ENCODE peak calls at places on chromosomes 7 and 10, in ten cellular contexts. One of them, this sample, is unnamed.

GRCh38 chr7:73521636-73522080 is 435 bp downstream of the BAZ1B start:
- DNase-seq in non-pigmented ciliary epithelial cell: no peak
- DNase-seq in AML-193: no peak
- DNase-seq in heart right ventricle: no peak
- DNase-seq in kidney epithelial cell: no peak
- DNase-seq in fibroblast of pulmonary artery: peak
- DNase-seq in CD8-positive, alpha-beta T cell: no peak
- DNase-seq in CD8-positive, alpha-beta memory T cell: no peak
- DNase-seq in neural crest cell: no peak
- DNase-seq in T-cell: peak
- DNase-seq in this sample: peak

GRCh38 chr7:139730746-139731612 is 46.8 kb downstream of the HIPK2 start:
- DNase-seq in non-pigmented ciliary epithelial cell: no peak
- DNase-seq in AML-193: peak
- DNase-seq in heart right ventricle: peak
- DNase-seq in kidney epithelial cell: no peak
- DNase-seq in fibroblast of pulmonary artery: peak
- DNase-seq in CD8-positive, alpha-beta T cell: no peak
- DNase-seq in CD8-positive, alpha-beta memory T cell: no peak
- DNase-seq in neural crest cell: no peak
- DNase-seq in T-cell: peak
- DNase-seq in this sample: no peak

GRCh38 chr10:1406172-1406975 is 331.0 kb downstream of the ADARB2 start:
- DNase-seq in non-pigmented ciliary epithelial cell: no peak
- DNase-seq in AML-193: no peak
- DNase-seq in heart right ventricle: no peak
- DNase-seq in kidney epithelial cell: no peak
- DNase-seq in fibroblast of pulmonary artery: no peak
- DNase-seq in CD8-positive, alpha-beta T cell: no peak
- DNase-seq in CD8-positive, alpha-beta memory T cell: no peak
- DNase-seq in neural crest cell: no peak
- DNase-seq in T-cell: no peak
- DNase-seq in this sample: peak

GRCh38 chr7:112495820-112496462 is 15.2 kb downstream of the LSMEM1 start:
- DNase-seq in non-pigmented ciliary epithelial cell: no peak
- DNase-seq in AML-193: peak
- DNase-seq in heart right ventricle: peak
- DNase-seq in kidney epithelial cell: no peak
- DNase-seq in fibroblast of pulmonary artery: peak
- DNase-seq in CD8-positive, alpha-beta T cell: no peak
- DNase-seq in CD8-positive, alpha-beta memory T cell: no peak
- DNase-seq in neural crest cell: no peak
- DNase-seq in T-cell: no peak
- DNase-seq in this sample: peak

GRCh38 chr7:64515781-64516180 is 47.1 kb downstream of the ZNF680 start:
- DNase-seq in non-pigmented ciliary epithelial cell: no peak
- DNase-seq in AML-193: no peak
- DNase-seq in heart right ventricle: no peak
- DNase-seq in kidney epithelial cell: no peak
- DNase-seq in fibroblast of pulmonary artery: no peak
- DNase-seq in CD8-positive, alpha-beta T cell: no peak
- DNase-seq in CD8-positive, alpha-beta memory T cell: no peak
- DNase-seq in neural crest cell: no peak
- DNase-seq in T-cell: no peak
- DNase-seq in this sample: no peak

GRCh38 chr7:80781561-80781979 is 137.3 kb downstream of the SEMA3C start:
- DNase-seq in non-pigmented ciliary epithelial cell: peak
- DNase-seq in AML-193: no peak
- DNase-seq in heart right ventricle: peak
- DNase-seq in kidney epithelial cell: peak
- DNase-seq in fibroblast of pulmonary artery: peak
- DNase-seq in CD8-positive, alpha-beta T cell: no peak
- DNase-seq in CD8-positive, alpha-beta memory T cell: no peak
- DNase-seq in neural crest cell: no peak
- DNase-seq in T-cell: no peak
- DNase-seq in this sample: no peak

GRCh38 chr7:19112290-19113000 is 5.0 kb downstream of the TWIST1 start:
- DNase-seq in non-pigmented ciliary epithelial cell: peak
- DNase-seq in AML-193: no peak
- DNase-seq in heart right ventricle: no peak
- DNase-seq in kidney epithelial cell: no peak
- DNase-seq in fibroblast of pulmonary artery: peak
- DNase-seq in CD8-positive, alpha-beta T cell: no peak
- DNase-seq in CD8-positive, alpha-beta memory T cell: no peak
- DNase-seq in neural crest cell: no peak
- DNase-seq in T-cell: no peak
- DNase-seq in this sample: no peak

GRCh38 chr10:61847087-61847486 is 54.4 kb upstream of the ARID5B start:
- DNase-seq in non-pigmented ciliary epithelial cell: no peak
- DNase-seq in AML-193: no peak
- DNase-seq in heart right ventricle: no peak
- DNase-seq in kidney epithelial cell: no peak
- DNase-seq in fibroblast of pulmonary artery: no peak
- DNase-seq in CD8-positive, alpha-beta T cell: no peak
- DNase-seq in CD8-positive, alpha-beta memory T cell: no peak
- DNase-seq in neural crest cell: no peak
- DNase-seq in T-cell: no peak
- DNase-seq in this sample: no peak

GRCh38 chr7:59079-59825 is 133.1 kb upstream of the FAM20C start:
- DNase-seq in non-pigmented ciliary epithelial cell: no peak
- DNase-seq in AML-193: no peak
- DNase-seq in heart right ventricle: no peak
- DNase-seq in kidney epithelial cell: no peak
- DNase-seq in fibroblast of pulmonary artery: no peak
- DNase-seq in CD8-positive, alpha-beta T cell: no peak
- DNase-seq in CD8-positive, alpha-beta memory T cell: no peak
- DNase-seq in neural crest cell: no peak
- DNase-seq in T-cell: no peak
- DNase-seq in this sample: no peak

GRCh38 chr10:113108180-113108835 is 158.3 kb downstream of the TCF7L2 start:
- DNase-seq in non-pigmented ciliary epithelial cell: no peak
- DNase-seq in AML-193: peak
- DNase-seq in heart right ventricle: no peak
- DNase-seq in kidney epithelial cell: no peak
- DNase-seq in fibroblast of pulmonary artery: no peak
- DNase-seq in CD8-positive, alpha-beta T cell: no peak
- DNase-seq in CD8-positive, alpha-beta memory T cell: peak
- DNase-seq in neural crest cell: peak
- DNase-seq in T-cell: no peak
- DNase-seq in this sample: no peak

GRCh38 chr7:79182283-79182682 is 271.2 kb downstream of the MAGI2 start:
- DNase-seq in non-pigmented ciliary epithelial cell: peak
- DNase-seq in AML-193: no peak
- DNase-seq in heart right ventricle: no peak
- DNase-seq in kidney epithelial cell: peak
- DNase-seq in fibroblast of pulmonary artery: peak
- DNase-seq in CD8-positive, alpha-beta T cell: no peak
- DNase-seq in CD8-positive, alpha-beta memory T cell: no peak
- DNase-seq in neural crest cell: no peak
- DNase-seq in T-cell: no peak
- DNase-seq in this sample: no peak

GRCh38 chr7:152544481-152544927 is 108.7 kb upstream of the KMT2C start:
- DNase-seq in non-pigmented ciliary epithelial cell: no peak
- DNase-seq in AML-193: no peak
- DNase-seq in heart right ventricle: no peak
- DNase-seq in kidney epithelial cell: no peak
- DNase-seq in fibroblast of pulmonary artery: no peak
- DNase-seq in CD8-positive, alpha-beta T cell: no peak
- DNase-seq in CD8-positive, alpha-beta memory T cell: no peak
- DNase-seq in neural crest cell: no peak
- DNase-seq in T-cell: no peak
- DNase-seq in this sample: no peak

GRCh38 chr10:118723467-118723866 is 31.3 kb downstream of the CACUL1 start:
- DNase-seq in non-pigmented ciliary epithelial cell: no peak
- DNase-seq in AML-193: no peak
- DNase-seq in heart right ventricle: no peak
- DNase-seq in kidney epithelial cell: no peak
- DNase-seq in fibroblast of pulmonary artery: peak
- DNase-seq in CD8-positive, alpha-beta T cell: no peak
- DNase-seq in CD8-positive, alpha-beta memory T cell: no peak
- DNase-seq in neural crest cell: no peak
- DNase-seq in T-cell: no peak
- DNase-seq in this sample: no peak

GRCh38 chr7:140200102-140200989 is 23.6 kb upstream of the KDM7A start:
- DNase-seq in non-pigmented ciliary epithelial cell: no peak
- DNase-seq in AML-193: no peak
- DNase-seq in heart right ventricle: no peak
- DNase-seq in kidney epithelial cell: no peak
- DNase-seq in fibroblast of pulmonary artery: peak
- DNase-seq in CD8-positive, alpha-beta T cell: no peak
- DNase-seq in CD8-positive, alpha-beta memory T cell: no peak
- DNase-seq in neural crest cell: no peak
- DNase-seq in T-cell: no peak
- DNase-seq in this sample: peak

GRCh38 chr10:113971349-113971973 is 72.2 kb upstream of the ADRB1 start:
- DNase-seq in non-pigmented ciliary epithelial cell: no peak
- DNase-seq in AML-193: no peak
- DNase-seq in heart right ventricle: no peak
- DNase-seq in kidney epithelial cell: no peak
- DNase-seq in fibroblast of pulmonary artery: no peak
- DNase-seq in CD8-positive, alpha-beta T cell: no peak
- DNase-seq in CD8-positive, alpha-beta memory T cell: no peak
- DNase-seq in neural crest cell: no peak
- DNase-seq in T-cell: no peak
- DNase-seq in this sample: no peak

GRCh38 chr10:124086097-124086710 is 7.2 kb downstream of the CHST15 start:
- DNase-seq in non-pigmented ciliary epithelial cell: no peak
- DNase-seq in AML-193: no peak
- DNase-seq in heart right ventricle: no peak
- DNase-seq in kidney epithelial cell: no peak
- DNase-seq in fibroblast of pulmonary artery: no peak
- DNase-seq in CD8-positive, alpha-beta T cell: no peak
- DNase-seq in CD8-positive, alpha-beta memory T cell: no peak
- DNase-seq in neural crest cell: no peak
- DNase-seq in T-cell: no peak
- DNase-seq in this sample: no peak

GRCh38 chr7:128265156-128265905 is 24.3 kb downstream of the LEP start:
- DNase-seq in non-pigmented ciliary epithelial cell: no peak
- DNase-seq in AML-193: no peak
- DNase-seq in heart right ventricle: no peak
- DNase-seq in kidney epithelial cell: no peak
- DNase-seq in fibroblast of pulmonary artery: no peak
- DNase-seq in CD8-positive, alpha-beta T cell: no peak
- DNase-seq in CD8-positive, alpha-beta memory T cell: no peak
- DNase-seq in neural crest cell: no peak
- DNase-seq in T-cell: no peak
- DNase-seq in this sample: no peak

GRCh38 chr7:34596887-34597286 is 61.1 kb upstream of the NPSR1 start:
- DNase-seq in non-pigmented ciliary epithelial cell: no peak
- DNase-seq in AML-193: no peak
- DNase-seq in heart right ventricle: no peak
- DNase-seq in kidney epithelial cell: no peak
- DNase-seq in fibroblast of pulmonary artery: peak
- DNase-seq in CD8-positive, alpha-beta T cell: no peak
- DNase-seq in CD8-positive, alpha-beta memory T cell: no peak
- DNase-seq in neural crest cell: no peak
- DNase-seq in T-cell: no peak
- DNase-seq in this sample: no peak

GRCh38 chr7:37320840-37321468 is 127.7 kb downstream of the ELMO1 start:
- DNase-seq in non-pigmented ciliary epithelial cell: no peak
- DNase-seq in AML-193: no peak
- DNase-seq in heart right ventricle: no peak
- DNase-seq in kidney epithelial cell: no peak
- DNase-seq in fibroblast of pulmonary artery: no peak
- DNase-seq in CD8-positive, alpha-beta T cell: no peak
- DNase-seq in CD8-positive, alpha-beta memory T cell: no peak
- DNase-seq in neural crest cell: no peak
- DNase-seq in T-cell: no peak
- DNase-seq in this sample: no peak

GRCh38 chr7:47580811-47581331 is 1.0 kb downstream of the TNS3 start:
- DNase-seq in non-pigmented ciliary epithelial cell: no peak
- DNase-seq in AML-193: no peak
- DNase-seq in heart right ventricle: no peak
- DNase-seq in kidney epithelial cell: no peak
- DNase-seq in fibroblast of pulmonary artery: no peak
- DNase-seq in CD8-positive, alpha-beta T cell: no peak
- DNase-seq in CD8-positive, alpha-beta memory T cell: no peak
- DNase-seq in neural crest cell: peak
- DNase-seq in T-cell: no peak
- DNase-seq in this sample: no peak

GRCh38 chr10:102457591-102458150 is 6.3 kb upstream of the C10orf95 start:
- DNase-seq in non-pigmented ciliary epithelial cell: no peak
- DNase-seq in AML-193: no peak
- DNase-seq in heart right ventricle: no peak
- DNase-seq in kidney epithelial cell: no peak
- DNase-seq in fibroblast of pulmonary artery: no peak
- DNase-seq in CD8-positive, alpha-beta T cell: no peak
- DNase-seq in CD8-positive, alpha-beta memory T cell: no peak
- DNase-seq in neural crest cell: no peak
- DNase-seq in T-cell: no peak
- DNase-seq in this sample: no peak

GRCh38 chr10:71132321-71132810 is 80.0 kb upstream of the UNC5B start:
- DNase-seq in non-pigmented ciliary epithelial cell: no peak
- DNase-seq in AML-193: no peak
- DNase-seq in heart right ventricle: no peak
- DNase-seq in kidney epithelial cell: no peak
- DNase-seq in fibroblast of pulmonary artery: no peak
- DNase-seq in CD8-positive, alpha-beta T cell: no peak
- DNase-seq in CD8-positive, alpha-beta memory T cell: no peak
- DNase-seq in neural crest cell: no peak
- DNase-seq in T-cell: no peak
- DNase-seq in this sample: no peak